ENCODE peak calls at places on chromosomes 1 and 21, in four cellular contexts. K is HepG2, L is K562, R is GM12878. G is an unnamed sample.

GRCh38 chr1:172381981-172382380 is 38.5 kb upstream of the C1orf105 start:
- DNase-seq in K (no peak), L (no peak), R (no peak), G (no peak)

GRCh38 chr1:53804791-53805505 is 33.1 kb downstream of the NDC1 start:
- DNase-seq in K (no peak), L (no peak), R (no peak), G (no peak)

GRCh38 chr1:239387304-239388231 is 1.2 kb downstream of the CHRM3 start:
- DNase-seq in K (no peak), L (no peak), R (no peak), G (peak; percentile 73)

GRCh38 chr1:17176306-17177061 is 28.4 kb upstream of the PADI1 start:
- DNase-seq in K (peak; percentile 25), L (no peak), R (no peak), G (no peak)

GRCh38 chr1:107404756-107405155 is 263.9 kb downstream of the NTNG1 start:
- DNase-seq in K (no peak), L (no peak), R (no peak), G (no peak)

GRCh38 chr21:15355066-15355465 is 290.3 kb upstream of the NRIP1 start:
- DNase-seq in K (no peak), L (no peak), R (no peak), G (no peak)

GRCh38 chr1:62401034-62401433 is 35.8 kb upstream of the USP1 start:
- DNase-seq in K (no peak), L (no peak), R (no peak), G (no peak)

GRCh38 chr1:4468804-4469514 is 185.4 kb upstream of the AJAP1 start:
- DNase-seq in K (no peak), L (no peak), R (no peak), G (no peak)

GRCh38 chr1:220732621-220733020 is 15.5 kb upstream of the MTARC2 start:
- DNase-seq in K (no peak), L (no peak), R (no peak), G (no peak)

GRCh38 chr1:205370780-205371179 is 14.1 kb upstream of the KLHDC8A start:
- DNase-seq in K (no peak), L (no peak), R (no peak), G (no peak)

GRCh38 chr1:91189096-91189495 is 167.3 kb upstream of the ZNF644 start:
- DNase-seq in K (no peak), L (no peak), R (no peak), G (no peak)

GRCh38 chr1:247390116-247390791 is 25.7 kb upstream of the NLRP3 start:
- DNase-seq in K (peak; percentile 65), L (peak; percentile 90), R (peak; percentile 92), G (peak; percentile 81)

GRCh38 chr1:22876359-22877111 is 96.1 kb downstream of the LACTBL1 start:
- DNase-seq in K (no peak), L (no peak), R (no peak), G (no peak)

GRCh38 chr1:223344491-223344890 is 19.5 kb downstream of the SUSD4 start:
- DNase-seq in K (no peak), L (no peak), R (no peak), G (no peak)

GRCh38 chr1:162310337-162310736 is 66.3 kb downstream of the SPATA46 start:
- DNase-seq in K (no peak), L (no peak), R (no peak), G (no peak)

GRCh38 chr1:26791138-26791537 is 3.4 kb downstream of the PIGV start:
- DNase-seq in K (no peak), L (no peak), R (no peak), G (no peak)

GRCh38 chr1:103371234-103371633 is 154.3 kb upstream of the RNPC3 start:
- DNase-seq in K (no peak), L (no peak), R (no peak), G (no peak)

GRCh38 chr1:905811-906531 is 17.8 kb upstream of the SAMD11 start:
- DNase-seq in K (no peak), L (peak; percentile 10), R (no peak), G (peak; percentile 48)

GRCh38 chr1:186500804-186501203 is 39.9 kb upstream of the PDC start:
- DNase-seq in K (no peak), L (no peak), R (no peak), G (no peak)

GRCh38 chr1:208172389-208173140 is 71.6 kb downstream of the PLXNA2 start:
- DNase-seq in K (peak; percentile 40), L (peak; percentile 47), R (no peak), G (no peak)

GRCh38 chr1:185289880-185290279 is 27.2 kb downstream of the IVNS1ABP start:
- DNase-seq in K (no peak), L (no peak), R (no peak), G (no peak)

GRCh38 chr1:182133181-182133580 is 71.7 kb upstream of the ZNF648 start:
- DNase-seq in K (no peak), L (no peak), R (no peak), G (no peak)

GRCh38 chr1:6222644-6223043 is 13.1 kb downstream of the ICMT start:
- DNase-seq in K (no peak), L (no peak), R (no peak), G (no peak)

GRCh38 chr1:51564124-51564523 is 45.1 kb upstream of the EPS15 start:
- DNase-seq in K (no peak), L (no peak), R (no peak), G (no peak)

GRCh38 chr1:221715321-221716169 is 26.3 kb downstream of the DUSP10 start:
- DNase-seq in K (peak; percentile 79), L (no peak), R (no peak), G (no peak)

GRCh38 chr1:99825702-99826101 is 24.5 kb upstream of the AGL start:
- DNase-seq in K (no peak), L (no peak), R (no peak), G (no peak)

GRCh38 chr1:234589854-234590620 is 19.9 kb downstream of the IRF2BP2 start:
- DNase-seq in K (no peak), L (peak; percentile 41), R (no peak), G (peak; percentile 39)

GRCh38 chr1:17587693-17588047 is 48.2 kb downstream of the ARHGEF10L start:
- DNase-seq in K (peak; percentile 75), L (no peak), R (no peak), G (no peak)

GRCh38 chr1:151596166-151596933 is 15.5 kb upstream of the SNX27 start:
- DNase-seq in K (peak; percentile 50), L (peak; percentile 87), R (no peak), G (peak; percentile 56)

GRCh38 chr1:176696109-176696508 is 233.1 kb downstream of the PAPPA2 start:
- DNase-seq in K (no peak), L (peak; percentile 19), R (no peak), G (no peak)

GRCh38 chr1:177170756-177171535 is at the start of gene BRINP2:
- DNase-seq in K (no peak), L (peak; percentile 8), R (no peak), G (peak; percentile 91)

GRCh38 chr1:26529655-26530539 is at the start of gene RPS6KA1:
- DNase-seq in K (peak; percentile 38), L (peak; percentile 97), R (no peak), G (peak; percentile 99)

GRCh38 chr1:168635129-168635528 is 58.7 kb downstream of the XCL1 start:
- DNase-seq in K (no peak), L (no peak), R (no peak), G (no peak)

GRCh38 chr1:27873671-27874384 is 1.5 kb downstream of the THEMIS2 start:
- DNase-seq in K (no peak), L (no peak), R (no peak), G (no peak)

GRCh38 chr1:202586018-202586821 is 124.0 kb downstream of the SYT2 start:
- DNase-seq in K (peak; percentile 50), L (no peak), R (peak; percentile 40), G (peak; percentile 44)

GRCh38 chr1:5390497-5390896 is 601.7 kb downstream of the NPHP4 start:
- DNase-seq in K (no peak), L (no peak), R (no peak), G (no peak)

GRCh38 chr1:47926461-47926999 is 70.7 kb downstream of the TRABD2B start:
- DNase-seq in K (no peak), L (no peak), R (no peak), G (no peak)

GRCh38 chr1:47923513-47923912 is 73.7 kb downstream of the TRABD2B start:
- DNase-seq in K (no peak), L (no peak), R (no peak), G (no peak)

GRCh38 chr1:47921935-47922415 is 75.2 kb downstream of the TRABD2B start:
- DNase-seq in K (no peak), L (peak; percentile 44), R (no peak), G (peak; percentile 77)

GRCh38 chr1:47927165-47927564 is 70.0 kb downstream of the TRABD2B start:
- DNase-seq in K (peak; percentile 35), L (no peak), R (no peak), G (no peak)

GRCh38 chr1:47924649-47925048 is 72.5 kb downstream of the TRABD2B start:
- DNase-seq in K (no peak), L (no peak), R (no peak), G (no peak)
- TF ChIP-seq GABPA in K (no peak), L (no peak), R (no peak), G (no peak)

GRCh38 chr1:200653022-200653462 is 16.7 kb downstream of the DDX59 start:
- DNase-seq in K (no peak), L (peak; percentile 37), R (no peak), G (no peak)

GRCh38 chr1:200658037-200658808 is 11.5 kb downstream of the DDX59 start:
- DNase-seq in K (no peak), L (no peak), R (no peak), G (no peak)

GRCh38 chr1:200659269-200659668 is 10.4 kb downstream of the DDX59 start:
- DNase-seq in K (no peak), L (no peak), R (no peak), G (no peak)

GRCh38 chr1:200654660-200655059 is 15.0 kb downstream of the DDX59 start:
- DNase-seq in K (no peak), L (no peak), R (no peak), G (no peak)
- TF ChIP-seq FOXM1 in K (no peak), L (no peak), R (peak; percentile 51), G (no peak)

GRCh38 chr1:47590523-47591225 is 152.8 kb downstream of the FOXD2 start:
- DNase-seq in K (no peak), L (no peak), R (no peak), G (no peak)

GRCh38 chr1:47591801-47592200 is 154.0 kb downstream of the FOXD2 start:
- DNase-seq in K (no peak), L (no peak), R (no peak), G (no peak)

GRCh38 chr1:47593001-47593568 is 155.2 kb downstream of the FOXD2 start:
- DNase-seq in K (no peak), L (no peak), R (no peak), G (peak; percentile 78)

GRCh38 chr1:47593598-47594285 is 155.9 kb downstream of the FOXD2 start:
- DNase-seq in K (no peak), L (no peak), R (no peak), G (no peak)

GRCh38 chr1:47592296-47592975 is 154.6 kb downstream of the FOXD2 start:
- DNase-seq in K (no peak), L (no peak), R (no peak), G (no peak)
- H3K4me3 ChIP-seq in K (no peak overlapping the region), L (no peak overlapping the region), R (no peak overlapping the region), G (no peak overlapping the region)

GRCh38 chr1:116907351-116907750 is 2.4 kb upstream of the PTGFRN start:
- DNase-seq in K (no peak), L (no peak), R (no peak), G (no peak)
- TF ChIP-seq GABPA in K (no peak), L (no peak), R (no peak), G (no peak)

G was measured in SK-N-SH.